ENCODE peak calls at places on chromosomes 2 and 18, in six cellular contexts. W is GM20000, C is endothelial cell, R is prostate gland, S is mammary epithelial cell, K is progenitor cell of endocrine pancreas. V is an unnamed sample.

GRCh38 chr2:217510790-217511291 is 492.0 kb downstream of the TNS1 start:
- DNase-seq in W (peak), C (peak), R (peak), S (peak), K (peak), V (peak)

GRCh38 chr2:134458950-134459349 is 205.1 kb downstream of the MGAT5 start:
- DNase-seq in W (no peak), C (no peak), R (no peak), S (no peak), K (no peak), V (no peak)

GRCh38 chr2:237475704-237476107 is 11.3 kb upstream of the MLPH start:
- DNase-seq in W (no peak), C (no peak), R (no peak), S (peak), K (no peak), V (peak)

GRCh38 chr2:204104821-204105220 is 168.3 kb downstream of the ICOS start:
- DNase-seq in W (no peak), C (no peak), R (no peak), S (no peak), K (no peak), V (no peak)

GRCh38 chr2:219280682-219281081 is 1.5 kb downstream of the DNAJB2 start:
- DNase-seq in W (no peak), C (no peak), R (no peak), S (no peak), K (no peak), V (no peak)

GRCh38 chr2:95359035-95359434 is 43.5 kb upstream of the FAHD2A start:
- DNase-seq in W (no peak), C (no peak), R (no peak), S (peak), K (no peak), V (peak)

GRCh38 chr2:40716879-40717278 is 265.0 kb upstream of the SLC8A1 start:
- DNase-seq in W (no peak), C (no peak), R (no peak), S (peak), K (no peak), V (peak)

GRCh38 chr2:64837925-64838641 is 151.1 kb upstream of the SLC1A4 start:
- DNase-seq in W (no peak), C (no peak), R (no peak), S (peak), K (no peak), V (peak)

GRCh38 chr2:7709907-7710306 is 792.7 kb downstream of the RNF144A start:
- DNase-seq in W (no peak), C (no peak), R (no peak), S (peak), K (no peak), V (peak)

GRCh38 chr2:172087191-172087779 is 2.0 kb downstream of the DLX1 start:
- DNase-seq in W (no peak), C (no peak), R (no peak), S (no peak), K (no peak), V (no peak)

GRCh38 chr2:222643134-222643533 is 12.8 kb downstream of the FARSB start:
- DNase-seq in W (no peak), C (no peak), R (no peak), S (no peak), K (no peak), V (no peak)

GRCh38 chr2:8543412-8544167 is 138.3 kb upstream of the ID2 start:
- DNase-seq in W (peak), C (no peak), R (no peak), S (no peak), K (no peak), V (no peak)

GRCh38 chr2:121860033-121860810 is 104.8 kb downstream of the TSN start:
- DNase-seq in W (no peak), C (no peak), R (no peak), S (peak), K (no peak), V (peak)

GRCh38 chr2:57199663-57200062 is 846.9 kb upstream of the VRK2 start:
- DNase-seq in W (no peak), C (no peak), R (no peak), S (no peak), K (no peak), V (no peak)

GRCh38 chr18:21602302-21602592 is 1.7 kb upstream of the ESCO1 start:
- DNase-seq in W (peak), C (no peak), R (no peak), S (no peak), K (no peak), V (no peak)

GRCh38 chr2:168705534-168706470 is 96.6 kb upstream of the NOSTRIN start:
- DNase-seq in W (no peak), C (no peak), R (no peak), S (no peak), K (no peak), V (no peak)

GRCh38 chr18:45106331-45106774 is 425.7 kb downstream of the SETBP1 start:
- DNase-seq in W (peak), C (no peak), R (no peak), S (no peak), K (no peak), V (no peak)

GRCh38 chr2:100264651-100265050 is 57.6 kb downstream of the LONRF2 start:
- DNase-seq in W (no peak), C (no peak), R (no peak), S (no peak), K (no peak), V (no peak)

GRCh38 chr2:217456016-217456415 is 546.8 kb downstream of the TNS1 start:
- DNase-seq in W (no peak), C (no peak), R (no peak), S (peak), K (no peak), V (no peak)

GRCh38 chr2:201329409-201329808 is 27.7 kb downstream of the FLACC1 start:
- DNase-seq in W (no peak), C (no peak), R (no peak), S (no peak), K (no peak), V (no peak)

GRCh38 chr18:13220326-13220991 is 1.9 kb downstream of the LDLRAD4 start:
- DNase-seq in W (no peak), C (no peak), R (no peak), S (no peak), K (no peak), V (no peak)

GRCh38 chr2:54740333-54740732 is 16.9 kb downstream of the EML6 start:
- DNase-seq in W (no peak), C (no peak), R (no peak), S (no peak), K (no peak), V (no peak)

GRCh38 chr2:96924775-96925747 is 55.2 kb upstream of the SEMA4C start:
- DNase-seq in W (no peak), C (no peak), R (no peak), S (no peak), K (no peak), V (no peak)

GRCh38 chr2:31812051-31812798 is 198.6 kb downstream of the MEMO1 start:
- DNase-seq in W (peak), C (no peak), R (peak), S (peak), K (no peak), V (no peak)

GRCh38 chr2:42775186-42775585 is 11.3 kb upstream of the OXER1 start:
- DNase-seq in W (no peak), C (no peak), R (no peak), S (no peak), K (no peak), V (no peak)

GRCh38 chr2:145760781-145761649 is 1241.1 kb upstream of the ZEB2 start:
- DNase-seq in W (no peak), C (no peak), R (no peak), S (peak), K (no peak), V (peak)

GRCh38 chr2:165203689-165204559 is at the start of gene SCN3A:
- DNase-seq in W (peak), C (peak), R (no peak), S (peak), K (no peak), V (peak)
- TF ChIP-seq CTCF in W (peak), C (peak), R (peak), S (peak), K (peak), V (peak)

DNA sequence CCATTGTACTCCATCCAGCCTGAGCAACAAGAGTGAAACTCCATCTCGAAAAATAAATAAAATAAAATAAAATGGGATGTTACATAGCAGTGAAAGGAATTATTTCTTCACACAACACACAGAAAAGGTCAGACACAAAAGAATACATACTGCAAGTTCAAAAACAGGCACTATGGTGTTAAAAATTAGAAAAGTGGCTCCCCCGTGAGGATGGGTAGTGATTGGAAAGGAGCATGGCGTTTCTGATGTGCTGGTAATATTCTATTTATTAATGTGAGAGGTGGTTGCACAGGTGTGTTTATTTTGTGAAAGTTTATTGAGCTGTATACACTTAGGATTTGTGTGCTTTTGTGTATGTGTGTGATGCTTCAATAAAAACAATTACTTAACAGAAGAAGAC is 22.9 kb upstream of the RAB10 start:
- DNase-seq in W (no peak), C (no peak), R (no peak), S (no peak), K (no peak), V (no peak)
- TF ChIP-seq CTCF in W (no peak), C (no peak), R (no peak), S (no peak), K (no peak), V (peak)

GRCh38 chr2:74744731-74745505 is 89.0 kb upstream of the HK2 start:
- DNase-seq in W (no peak), C (no peak), R (no peak), S (no peak), K (no peak), V (no peak)
- TF ChIP-seq CTCF in W (no peak), C (no peak), R (no peak), S (no peak), K (no peak), V (no peak)

DNA sequence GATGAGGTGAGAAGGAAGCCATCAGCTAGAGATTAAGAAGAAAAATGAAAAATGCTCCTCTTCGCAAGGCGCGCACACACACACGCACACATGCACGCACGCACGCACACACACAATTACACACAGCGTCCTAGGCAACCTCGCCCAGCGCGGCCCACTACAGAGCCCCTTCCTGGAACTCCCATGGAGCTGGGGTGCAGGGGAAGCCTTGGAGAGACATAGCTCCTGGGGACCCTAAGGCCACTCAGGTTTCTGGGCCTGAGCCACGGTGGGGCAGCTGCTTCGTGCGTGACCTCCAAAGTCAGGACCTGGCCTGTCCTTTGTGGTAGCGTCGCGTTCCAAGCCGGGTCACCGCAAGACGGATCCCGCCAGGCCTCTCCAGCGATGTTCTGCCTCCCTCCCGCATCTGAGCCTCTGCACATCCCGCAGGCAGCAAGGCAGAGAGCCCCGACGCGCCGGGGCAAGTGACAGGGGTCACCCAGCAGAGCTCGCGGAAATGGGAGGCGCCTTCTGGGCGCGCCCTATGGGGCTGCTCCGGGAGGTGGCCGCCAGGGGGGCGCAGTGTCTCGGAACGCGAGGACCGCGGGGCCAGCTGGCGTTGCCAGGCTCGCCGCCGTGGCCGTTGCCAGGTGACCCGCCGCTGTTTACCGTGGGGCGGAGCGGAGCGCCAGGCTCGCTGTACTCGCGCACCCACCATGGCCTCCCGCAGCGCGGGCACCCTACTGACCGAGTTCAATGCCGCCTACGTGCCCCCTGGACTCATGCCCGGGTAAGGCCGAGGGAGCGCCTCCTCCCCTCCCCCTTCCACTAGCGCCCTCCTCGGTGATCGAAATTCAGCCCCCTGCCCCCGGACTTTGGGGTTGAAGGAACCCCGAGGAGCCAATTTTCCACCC is 79.0 kb downstream of the CIB4 start:
- DNase-seq in W (no peak), C (peak), R (no peak), S (peak), K (no peak), V (no peak)
- TF ChIP-seq CTCF in W (no peak), C (no peak), R (peak), S (no peak), K (no peak), V (peak)

GRCh38 chr2:79529636-79530035 is 16.8 kb downstream of the CTNNA2 start:
- DNase-seq in W (no peak), C (no peak), R (no peak), S (no peak), K (no peak), V (no peak)

DNA sequence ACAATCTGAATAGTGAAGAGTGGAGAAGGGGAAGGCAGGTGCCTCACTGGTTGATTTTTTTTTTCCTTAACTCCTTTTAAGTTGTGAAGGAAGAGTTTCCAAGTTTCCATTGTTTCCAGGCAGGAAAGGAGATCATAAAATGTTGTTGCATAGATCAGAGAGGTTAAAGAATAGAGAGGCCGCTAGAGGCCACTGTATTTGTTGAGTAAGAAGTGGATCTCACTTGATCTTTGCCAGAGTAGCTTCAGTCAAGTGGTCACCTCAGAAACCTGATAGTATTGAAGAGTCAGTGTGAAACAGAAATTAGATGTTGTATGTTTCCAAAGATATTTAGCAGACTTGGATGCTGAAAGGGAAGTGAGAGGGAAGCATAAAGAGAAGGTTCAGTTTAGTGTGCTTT is 17.6 kb downstream of the CTNNA2 start:
- DNase-seq in W (no peak), C (peak), R (no peak), S (no peak), K (no peak), V (no peak)
- TF ChIP-seq CTCF in W (no peak), C (peak), R (no peak), S (no peak), K (peak), V (no peak)

DNA sequence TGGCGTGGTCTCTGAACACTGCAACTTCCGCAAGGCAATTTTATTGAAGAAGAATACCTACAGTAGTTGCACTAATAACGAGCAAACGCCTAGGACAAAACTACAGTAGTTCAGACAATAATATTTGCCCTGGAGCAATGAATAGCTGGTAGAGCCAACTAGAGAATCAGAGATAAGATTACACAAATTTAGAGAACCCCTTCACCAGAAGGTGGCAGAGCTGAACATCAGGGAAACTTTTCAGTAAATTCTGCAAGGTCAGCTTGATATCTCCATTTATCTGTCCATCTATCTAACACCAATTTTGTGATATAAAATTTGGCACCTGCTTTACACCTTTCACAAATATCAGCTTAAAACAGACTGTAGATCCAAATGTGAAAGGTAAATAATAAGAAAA is 43.8 kb downstream of the CDH19 start:
- DNase-seq in W (no peak), C (peak), R (peak), S (peak), K (no peak), V (peak)
- TF ChIP-seq CTCF in W (no peak), C (peak), R (peak), S (peak), K (peak), V (peak)

GRCh38 chr2:214310319-214310718 is 100.5 kb upstream of the VWC2L start:
- DNase-seq in W (no peak), C (no peak), R (no peak), S (peak), K (no peak), V (peak)
- TF ChIP-seq CTCF in W (peak), C (no peak), R (no peak), S (peak), K (no peak), V (peak)

V was measured in foreskin keratinocyte.